ENCODE peak calls at places on chromosomes 6 and 20, in four cellular contexts. One of them, this sample, is unnamed.

GRCh38 chr20:2332711-2333110 is 36.9 kb downstream of the TGM3 start:
- DNase-seq in K562: no peak
- DNase-seq in HepG2: no peak
- DNase-seq in HCT116: no peak
- DNase-seq in this sample: no peak

GRCh38 chr20:48177058-48177457 is 391.8 kb upstream of the SULF2 start:
- DNase-seq in HepG2: no peak
- DNase-seq in HCT116: no peak
- DNase-seq in K562: no peak
- DNase-seq in this sample: no peak

GRCh38 chr6:153947817-153948447 is 91.1 kb upstream of the OPRM1 start:
- DNase-seq in HCT116: peak
- DNase-seq in K562: peak
- DNase-seq in HepG2: peak
- DNase-seq in this sample: peak

GRCh38 chr6:133207754-133208153 is 33.4 kb upstream of the EYA4 start:
- DNase-seq in K562: no peak
- DNase-seq in HepG2: no peak
- DNase-seq in HCT116: no peak
- DNase-seq in this sample: no peak

GRCh38 chr6:67131827-67132226 is 1424.8 kb upstream of the EYS start:
- DNase-seq in K562: no peak
- DNase-seq in HepG2: no peak
- DNase-seq in HCT116: no peak
- DNase-seq in this sample: no peak

GRCh38 chr6:138418118-138418742 is 14.2 kb downstream of the HEBP2 start:
- DNase-seq in HepG2: no peak
- DNase-seq in K562: no peak
- DNase-seq in HCT116: no peak
- DNase-seq in this sample: no peak

GRCh38 chr20:44500221-44500620 is 21.6 kb downstream of the SERINC3 start:
- DNase-seq in K562: no peak
- DNase-seq in HepG2: no peak
- DNase-seq in HCT116: no peak
- DNase-seq in this sample: no peak

GRCh38 chr6:43262000-43262779 is 18.9 kb downstream of the TTBK1 start:
- DNase-seq in HCT116: no peak
- DNase-seq in HepG2: peak
- DNase-seq in K562: no peak
- DNase-seq in this sample: no peak

GRCh38 chr6:40474937-40475336 is 112.2 kb downstream of the LRFN2 start:
- DNase-seq in HepG2: no peak
- DNase-seq in HCT116: no peak
- DNase-seq in K562: no peak
- DNase-seq in this sample: no peak

GRCh38 chr6:126826315-126826714 is 292.2 kb upstream of the RSPO3 start:
- DNase-seq in HCT116: no peak
- DNase-seq in HepG2: no peak
- DNase-seq in K562: no peak
- DNase-seq in this sample: no peak

GRCh38 chr6:116060572-116061283 is at the start of gene FRK:
- DNase-seq in K562: no peak
- DNase-seq in HCT116: peak
- DNase-seq in HepG2: peak
- DNase-seq in this sample: no peak

DNA sequence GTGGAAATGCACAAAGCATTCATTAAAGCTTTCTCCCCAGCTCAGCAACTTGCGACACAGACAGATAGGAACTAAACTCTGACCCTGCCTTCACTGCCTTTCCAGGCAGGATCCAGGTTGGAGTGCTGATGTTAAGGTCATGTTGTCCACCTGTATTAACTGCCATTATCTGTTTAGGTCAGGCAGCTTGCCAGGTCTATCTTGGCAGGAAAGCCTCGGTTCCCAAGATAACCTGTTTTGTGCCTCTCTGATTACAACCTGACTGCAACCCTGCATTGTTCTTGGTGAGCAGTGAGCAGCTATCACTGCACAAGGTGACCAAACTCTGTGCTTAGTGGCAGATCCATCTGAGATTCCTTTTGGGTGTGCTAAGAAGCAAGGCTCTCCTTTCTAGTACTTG is 23.2 kb upstream of the ELOVL2 start:
- DNase-seq in K562: peak
- DNase-seq in HCT116: no peak
- DNase-seq in HepG2: peak
- DNase-seq in this sample: no peak
- TF ChIP-seq TCF7L2 in K562: no peak
- TF ChIP-seq TCF7L2 in HCT116: no peak
- TF ChIP-seq TCF7L2 in HepG2: no peak
- TF ChIP-seq TCF7L2 in this sample: no peak

GRCh38 chr6:16331328-16332174 is 93.2 kb downstream of the GMPR start:
- DNase-seq in HepG2: peak
- DNase-seq in K562: peak
- DNase-seq in HCT116: no peak
- DNase-seq in this sample: no peak
- TF ChIP-seq TCF7L2 in HepG2: no peak
- TF ChIP-seq TCF7L2 in K562: no peak
- TF ChIP-seq TCF7L2 in HCT116: no peak
- TF ChIP-seq TCF7L2 in this sample: no peak

GRCh38 chr20:52311209-52311794 is 119.7 kb upstream of the ZFP64 start:
- DNase-seq in HCT116: no peak
- DNase-seq in HepG2: no peak
- DNase-seq in K562: no peak
- DNase-seq in this sample: no peak
- TF ChIP-seq TCF7L2 in HCT116: no peak
- TF ChIP-seq TCF7L2 in HepG2: no peak
- TF ChIP-seq TCF7L2 in K562: no peak
- TF ChIP-seq TCF7L2 in this sample: no peak

DNA sequence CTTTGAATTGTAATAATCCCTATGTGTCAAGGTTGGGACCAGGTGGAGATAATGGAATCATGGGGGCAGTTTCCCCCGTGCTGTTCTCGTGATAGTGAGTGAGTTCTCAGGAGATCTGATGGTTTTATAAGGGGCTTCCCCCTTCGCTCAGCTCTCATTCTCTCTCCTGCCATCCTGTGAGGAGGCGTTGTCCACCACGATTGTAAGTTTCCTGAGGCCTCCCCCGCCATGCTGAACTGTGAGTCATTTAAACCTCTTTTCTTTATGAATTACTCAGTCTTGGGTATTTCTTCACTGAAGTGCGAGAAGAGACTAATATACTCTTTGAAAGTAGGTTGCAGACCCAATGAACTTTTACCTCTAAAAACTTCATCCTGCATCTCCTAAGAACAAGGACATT is 39.2 kb upstream of the KCNG1 start:
- DNase-seq in HepG2: no peak
- DNase-seq in HCT116: no peak
- DNase-seq in K562: no peak
- DNase-seq in this sample: no peak
- TF ChIP-seq TCF7L2 in HepG2: no peak
- TF ChIP-seq TCF7L2 in HCT116: no peak
- TF ChIP-seq TCF7L2 in K562: no peak
- TF ChIP-seq TCF7L2 in this sample: no peak

GRCh38 chr20:36540551-36541211 is 638 bp upstream of the MYL9 start:
- DNase-seq in K562: no peak
- DNase-seq in HCT116: no peak
- DNase-seq in HepG2: no peak
- DNase-seq in this sample: no peak
- TF ChIP-seq TCF7L2 in K562: no peak
- TF ChIP-seq TCF7L2 in HCT116: no peak
- TF ChIP-seq TCF7L2 in HepG2: no peak
- TF ChIP-seq TCF7L2 in this sample: no peak

GRCh38 chr20:33843854-33844253 is 32.7 kb downstream of the CHMP4B start:
- DNase-seq in K562: peak
- DNase-seq in HCT116: no peak
- DNase-seq in HepG2: no peak
- DNase-seq in this sample: no peak

GRCh38 chr20:33850159-33850558 is 39.0 kb downstream of the CHMP4B start:
- DNase-seq in HepG2: no peak
- DNase-seq in HCT116: no peak
- DNase-seq in K562: no peak
- DNase-seq in this sample: no peak

GRCh38 chr20:33848391-33848790 is 37.2 kb downstream of the CHMP4B start:
- DNase-seq in HCT116: no peak
- DNase-seq in HepG2: no peak
- DNase-seq in K562: no peak
- DNase-seq in this sample: no peak

GRCh38 chr20:33842346-33842745 is 31.2 kb downstream of the CHMP4B start:
- DNase-seq in K562: no peak
- DNase-seq in HCT116: no peak
- DNase-seq in HepG2: no peak
- DNase-seq in this sample: no peak

GRCh38 chr20:33846291-33846916 is 35.3 kb downstream of the CHMP4B start:
- DNase-seq in K562: peak
- DNase-seq in HCT116: no peak
- DNase-seq in HepG2: no peak
- DNase-seq in this sample: no peak
- TF ChIP-seq TCF7L2 in K562: no peak
- TF ChIP-seq TCF7L2 in HCT116: no peak
- TF ChIP-seq TCF7L2 in HepG2: no peak
- TF ChIP-seq TCF7L2 in this sample: no peak

GRCh38 chr6:29652198-29652584 is 4.7 kb upstream of the MOG start:
- DNase-seq in HepG2: no peak
- DNase-seq in K562: no peak
- DNase-seq in HCT116: no peak
- DNase-seq in this sample: no peak

GRCh38 chr6:29655658-29656057 is 1.2 kb upstream of the MOG start:
- DNase-seq in HCT116: no peak
- DNase-seq in K562: no peak
- DNase-seq in HepG2: no peak
- DNase-seq in this sample: no peak

GRCh38 chr6:29651413-29652197 is 5.3 kb upstream of the MOG start:
- DNase-seq in K562: peak
- DNase-seq in HepG2: peak
- DNase-seq in HCT116: peak
- DNase-seq in this sample: no peak

GRCh38 chr6:29656157-29656556 is 735 bp upstream of the MOG start:
- DNase-seq in HCT116: no peak
- DNase-seq in HepG2: no peak
- DNase-seq in K562: no peak
- DNase-seq in this sample: no peak

GRCh38 chr6:29653452-29654038 is 3.3 kb upstream of the MOG start:
- DNase-seq in HCT116: peak
- DNase-seq in K562: peak
- DNase-seq in HepG2: peak
- DNase-seq in this sample: no peak
- TF ChIP-seq TCF7L2 in HCT116: no peak
- TF ChIP-seq TCF7L2 in K562: no peak
- TF ChIP-seq TCF7L2 in HepG2: no peak
- TF ChIP-seq TCF7L2 in this sample: no peak